ENCODE peak calls at places on chromosomes 11 and 22, in four cellular contexts. One of them, this sample, is unnamed.

GRCh38 chr11:9090488-9091043 is 833 bp downstream of the SCUBE2 start:
- DNase-seq in lower lobe of right lung: no peak
- DNase-seq in MV-4-11: no peak
- DNase-seq in B cell: no peak
- DNase-seq in this sample: no peak

GRCh38 chr11:43384393-43384792 is 25.7 kb downstream of the TTC17 start:
- DNase-seq in B cell: no peak
- DNase-seq in lower lobe of right lung: no peak
- DNase-seq in MV-4-11: no peak
- DNase-seq in this sample: no peak

GRCh38 chr11:42772886-42773285 is 538.9 kb upstream of the API5 start:
- DNase-seq in B cell: no peak
- DNase-seq in lower lobe of right lung: no peak
- DNase-seq in MV-4-11: no peak
- DNase-seq in this sample: peak; percentile 64

GRCh38 chr11:15629690-15630321 is 515.1 kb downstream of the INSC start:
- DNase-seq in MV-4-11: peak; percentile 45
- DNase-seq in lower lobe of right lung: peak; percentile 55
- DNase-seq in B cell: no peak
- DNase-seq in this sample: peak; percentile 66

GRCh38 chr22:49825944-49826602 is 1.6 kb downstream of the BRD1 start:
- DNase-seq in MV-4-11: no peak
- DNase-seq in B cell: no peak
- DNase-seq in lower lobe of right lung: peak; percentile 50
- DNase-seq in this sample: peak; percentile 50

GRCh38 chr22:33922268-33922667 is 2.0 kb upstream of the LARGE1 start:
- DNase-seq in lower lobe of right lung: no peak
- DNase-seq in MV-4-11: no peak
- DNase-seq in B cell: no peak
- DNase-seq in this sample: no peak

GRCh38 chr11:128905345-128906184 is 14.4 kb downstream of the KCNJ5 start:
- DNase-seq in lower lobe of right lung: peak; percentile 73
- DNase-seq in B cell: no peak
- DNase-seq in MV-4-11: no peak
- DNase-seq in this sample: peak; percentile 67

GRCh38 chr22:38205261-38206128 is 3.7 kb downstream of the MAFF start:
- DNase-seq in B cell: no peak
- DNase-seq in lower lobe of right lung: peak; percentile 62
- DNase-seq in MV-4-11: no peak
- DNase-seq in this sample: no peak

GRCh38 chr11:121464352-121464946 is 11.7 kb upstream of the SORL1-AS1 start:
- DNase-seq in MV-4-11: peak; percentile 87
- DNase-seq in lower lobe of right lung: no peak
- DNase-seq in B cell: peak; percentile 56
- DNase-seq in this sample: no peak

GRCh38 chr22:20548806-20549205 is 41.4 kb downstream of the MED15 start:
- DNase-seq in lower lobe of right lung: no peak
- DNase-seq in MV-4-11: no peak
- DNase-seq in B cell: no peak
- DNase-seq in this sample: no peak